ENCODE peak calls at places on chromosomes 5 and 9, in four cellular contexts. W is H9, M is IMR-90, U is H1. I is an unnamed sample.
A peak's percentile ranks its signal among the peaks of the same experiment; 100 is the strongest.

GRCh38 chr5:136039202-136039601 is 10.4 kb downstream of the TGFBI start:
- DNase-seq in U (no peak), M (no peak), W (no peak), I (no peak)

GRCh38 chr9:91150273-91151013 is 211.3 kb downstream of the AUH start:
- DNase-seq in M (no peak), W (no peak), U (no peak), I (no peak)

GRCh38 chr9:36665921-36666429 is 93.3 kb downstream of the MELK start:
- DNase-seq in W (no peak), M (peak; percentile 30), U (no peak), I (no peak)

GRCh38 chr9:38039090-38039906 is 29.7 kb downstream of the SHB start:
- DNase-seq in U (no peak), M (peak; percentile 48), W (no peak), I (peak; percentile 69)

GRCh38 chr5:87300744-87301143 is 33.1 kb downstream of the RASA1 start:
- DNase-seq in W (no peak), U (no peak), M (peak; percentile 94), I (peak; percentile 62)

GRCh38 chr9:133113928-133114351 is 7.1 kb downstream of the RALGDS start:
- DNase-seq in M (peak; percentile 5), W (no peak), U (no peak), I (no peak)

GRCh38 chr5:5221731-5222130 is 81.6 kb downstream of the ADAMTS16 start:
- DNase-seq in W (no peak), U (no peak), M (peak; percentile 13), I (no peak)

GRCh38 chr5:178324481-178325310 is 92.1 kb upstream of the PHYKPL start:
- DNase-seq in W (no peak), M (no peak), U (peak; percentile 45), I (no peak)

GRCh38 chr5:132289097-132289496 is 5.1 kb upstream of the SLC22A4 start:
- DNase-seq in W (no peak), U (no peak), M (no peak), I (no peak)

GRCh38 chr5:176371621-176372539 is 6.6 kb downstream of the ARL10 start:
- DNase-seq in W (no peak), M (no peak), U (no peak), I (no peak)

GRCh38 chr5:134063421-134063820 is 51.1 kb upstream of the TCF7 start:
- DNase-seq in M (no peak), W (no peak), U (no peak), I (no peak)

GRCh38 chr9:6218099-6218502 is 2.5 kb downstream of the IL33 start:
- DNase-seq in U (no peak), M (peak; percentile 49), W (no peak), I (peak; percentile 85)

GRCh38 chr9:31839273-31839672 is 545.2 kb upstream of the ACO1 start:
- DNase-seq in M (no peak), U (no peak), W (no peak), I (peak; percentile 46)

GRCh38 chr9:70761139-70761538 is 346.7 kb upstream of the KLF9 start:
- DNase-seq in M (no peak), U (no peak), W (no peak), I (no peak)

GRCh38 chr9:123090198-123090896 is 56.9 kb downstream of the GPR21 start:
- DNase-seq in U (no peak), M (peak; percentile 38), W (no peak), I (no peak)

GRCh38 chr5:172591636-172592035 is 49.4 kb upstream of the NEURL1B start:
- DNase-seq in W (no peak), U (no peak), M (no peak), I (no peak)

GRCh38 chr9:128104171-128104618 is 23.3 kb downstream of the PTGES2 start:
- DNase-seq in U (no peak), M (no peak), W (no peak), I (no peak)

GRCh38 chr5:134477462-134478245 is 47.8 kb upstream of the JADE2 start:
- DNase-seq in W (no peak), M (no peak), U (no peak), I (peak; percentile 59)

GRCh38 chr5:67012241-67012640 is 184.4 kb downstream of the CD180 start:
- DNase-seq in U (no peak), W (no peak), M (peak; percentile 58), I (no peak)

GRCh38 chr5:74149395-74149794 is 491.1 kb downstream of the ENC1 start:
- DNase-seq in W (no peak), U (no peak), M (peak; percentile 91), I (no peak)

GRCh38 chr9:69549310-69550202 is 122.6 kb downstream of the APBA1 start:
- DNase-seq in W (no peak), U (no peak), M (peak; percentile 61), I (peak; percentile 71)

GRCh38 chr9:10232352-10232930 is 380.4 kb downstream of the PTPRD start:
- DNase-seq in U (no peak), W (no peak), M (peak; percentile 1), I (peak; percentile 11)

GRCh38 chr5:114330916-114331531 is 30.8 kb upstream of the KCNN2 start:
- DNase-seq in M (no peak), W (no peak), U (no peak), I (no peak)

GRCh38 chr5:31378838-31379237 is 153.1 kb downstream of the DROSHA start:
- DNase-seq in W (no peak), M (peak; percentile 71), U (no peak), I (no peak)

GRCh38 chr5:94125107-94125506 is 383.7 kb upstream of the POU5F2 start:
- DNase-seq in U (no peak), M (no peak), W (no peak), I (no peak)

GRCh38 chr5:62960781-62961180 is 382.2 kb downstream of the LRRC70 start:
- DNase-seq in U (no peak), M (no peak), W (no peak), I (no peak)

GRCh38 chr5:40736103-40736875 is 19.5 kb downstream of the TTC33 start:
- DNase-seq in M (peak; percentile 74), U (no peak), W (no peak), I (peak; percentile 59)

GRCh38 chr5:600551-601541 is 11.3 kb upstream of the CEP72 start:
- DNase-seq in U (no peak), M (no peak), W (no peak), I (no peak)

GRCh38 chr5:153658151-153658550 is 167.7 kb downstream of the GRIA1 start:
- DNase-seq in W (no peak), M (no peak), U (no peak), I (peak; percentile 35)

GRCh38 chr5:153658606-153659005 is 168.1 kb downstream of the GRIA1 start:
- DNase-seq in W (no peak), M (no peak), U (no peak), I (peak; percentile 53)

GRCh38 chr5:153660919-153661318 is 170.4 kb downstream of the GRIA1 start:
- DNase-seq in W (no peak), U (no peak), M (peak; percentile 10), I (peak; percentile 58)

GRCh38 chr5:153659337-153659736 is 168.9 kb downstream of the GRIA1 start:
- DNase-seq in U (no peak), W (no peak), M (peak; percentile 87), I (peak; percentile 4)

DNA sequence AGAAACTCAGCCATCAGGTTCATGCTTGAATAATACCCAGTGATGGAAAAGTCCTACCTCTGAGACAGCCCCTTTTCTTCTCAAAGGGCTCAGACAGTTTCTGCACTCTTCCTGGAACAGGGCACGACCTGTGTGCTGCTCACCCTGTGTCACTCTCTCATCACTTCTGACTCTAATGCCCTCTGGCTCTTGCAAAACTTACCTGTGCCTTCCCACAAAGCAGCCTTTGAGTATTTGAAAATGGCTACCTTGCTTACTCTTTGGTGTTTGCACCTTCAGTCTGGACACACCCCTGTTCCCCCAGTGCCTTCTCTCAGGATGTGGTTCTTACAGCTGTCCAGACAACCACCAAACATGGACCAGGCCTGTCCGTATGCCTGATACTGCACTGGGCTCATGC is 171.4 kb downstream of the GRIA1 start:
- DNase-seq in M (no peak), U (no peak), W (no peak), I (no peak)
- H4K5ac ChIP-seq in M (no peak overlapping the region), U (no peak overlapping the region), W (no peak overlapping the region), I (no peak overlapping the region)

GRCh38 chr9:137304383-137305059 is 2.5 kb upstream of the NRARP start:
- DNase-seq in U (no peak), M (no peak), W (peak; percentile 30), I (no peak)
- H3K4me2 ChIP-seq in U (no peak overlapping the region), M (no peak overlapping the region), W (no peak overlapping the region), I (no peak overlapping the region)

DNA sequence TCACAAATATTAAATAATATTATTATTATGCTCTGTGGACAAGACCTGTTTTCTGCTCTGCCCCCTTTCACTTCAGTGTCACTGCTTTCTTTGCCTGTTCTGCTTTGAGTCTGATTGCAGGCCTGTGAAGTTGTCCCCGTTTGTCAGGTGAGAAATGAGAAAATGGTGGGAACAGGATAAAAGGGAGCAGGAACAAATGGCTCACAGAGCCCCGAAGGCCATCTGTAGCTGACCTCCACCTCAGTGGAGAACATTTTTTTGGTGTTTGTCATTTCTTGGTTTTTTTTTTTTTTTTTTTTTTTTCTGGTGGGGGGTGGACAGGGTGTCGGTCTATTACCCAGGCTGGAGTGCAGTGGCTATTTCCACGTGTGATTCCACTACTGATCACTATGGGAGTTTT is 13.2 kb upstream of the S100Z start:
- DNase-seq in U (no peak), M (no peak), W (no peak), I (no peak)
- H3K18ac ChIP-seq in U (no peak overlapping the region), M (peak overlapping the region; percentile 21), W (no peak overlapping the region), I (no peak overlapping the region)

GRCh38 chr5:2748180-2748840 is 3.2 kb downstream of the IRX2 start:
- DNase-seq in U (no peak), W (no peak), M (no peak), I (no peak)
- H4K5ac ChIP-seq in U (no peak overlapping the region), W (no peak overlapping the region), M (no peak overlapping the region), I (no peak overlapping the region)

GRCh38 chr5:65825388-65826328 is 100.7 kb upstream of the ERBIN start:
- DNase-seq in M (no peak), U (no peak), W (no peak), I (no peak)

GRCh38 chr5:65822696-65823095 is 100.7 kb downstream of the NLN start:
- DNase-seq in M (no peak), U (no peak), W (no peak), I (no peak)

GRCh38 chr5:65823820-65824445 is 101.9 kb downstream of the NLN start:
- DNase-seq in U (no peak), W (no peak), M (no peak), I (no peak)

GRCh38 chr5:65821966-65822365 is 100.0 kb downstream of the NLN start:
- DNase-seq in U (no peak), M (no peak), W (no peak), I (no peak)

GRCh38 chr5:65823174-65823573 is 101.2 kb downstream of the NLN start:
- DNase-seq in W (no peak), M (peak; percentile 23), U (no peak), I (peak; percentile 27)
- H3K4me2 ChIP-seq in W (no peak overlapping the region), M (no peak overlapping the region), U (no peak overlapping the region), I (no peak overlapping the region)

DNA sequence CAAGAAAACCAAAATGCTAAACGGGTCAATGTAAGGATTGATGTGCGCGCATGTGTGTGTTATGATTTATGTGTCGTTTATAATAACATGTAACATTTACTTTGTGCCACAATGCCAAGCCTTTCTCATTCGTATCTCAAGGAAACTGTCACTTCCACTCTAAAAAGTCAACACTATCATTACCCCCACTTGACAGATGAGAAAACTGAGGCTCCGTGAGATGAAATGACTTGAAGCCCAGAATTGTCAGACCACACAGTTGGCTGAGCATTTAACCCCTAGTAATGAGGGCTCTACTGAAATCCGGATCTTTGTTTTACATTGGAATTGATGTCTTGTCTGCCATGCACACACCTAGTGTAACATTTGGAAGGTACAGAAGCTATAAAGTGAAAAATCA is 95.0 kb upstream of the LMX1B start:
- DNase-seq in M (no peak), U (no peak), W (no peak), I (no peak)
- H3K18ac ChIP-seq in M (no peak overlapping the region), U (no peak overlapping the region), W (no peak overlapping the region), I (peak overlapping the region; percentile 61)

GRCh38 chr5:51194626-51195025 is 188.6 kb upstream of the ISL1 start:
- DNase-seq in M (no peak), W (no peak), U (no peak), I (no peak)
- H4K5ac ChIP-seq in M (no peak overlapping the region), W (no peak overlapping the region), U (no peak overlapping the region), I (no peak overlapping the region)